ENCODE peak calls at places on chromosomes 5 and 9, in four cellular contexts. E is breast epithelium, B is neural crest cell, A is psoas muscle. L is an unnamed sample.

GRCh38 chr5:162209005-162209605 is 141.5 kb downstream of the GABRG2 start:
- DNase-seq in A (no peak), B (peak; percentile 64), E (no peak), L (no peak)

GRCh38 chr5:16082053-16082452 is 97.5 kb downstream of the MARCHF11 start:
- DNase-seq in B (no peak), E (no peak), A (no peak), L (no peak)

GRCh38 chr5:77627869-77628674 is 10.4 kb downstream of the OTP start:
- DNase-seq in E (no peak), A (no peak), B (no peak), L (no peak)

GRCh38 chr9:96157675-96158074 is 144.3 kb downstream of the HSD17B3 start:
- DNase-seq in A (no peak), E (no peak), B (no peak), L (no peak)

GRCh38 chr9:31347082-31347617 is 1037.3 kb upstream of the ACO1 start:
- DNase-seq in E (no peak), B (no peak), A (no peak), L (no peak)

GRCh38 chr5:38540348-38540747 is 16.1 kb downstream of the LIFR start:
- DNase-seq in A (peak; percentile 63), B (no peak), E (peak; percentile 43), L (no peak)

GRCh38 chr9:135468866-135469521 is 10.6 kb upstream of the PPP1R26 start:
- DNase-seq in A (no peak), E (no peak), B (no peak), L (no peak)

GRCh38 chr9:131589124-131589711 is 43.9 kb downstream of the PRRT1B start:
- DNase-seq in A (no peak), B (no peak), E (no peak), L (no peak)

GRCh38 chr9:114385412-114386181 is 2.2 kb downstream of the AKNA start:
- DNase-seq in E (peak; percentile 82), A (peak; percentile 71), B (no peak), L (peak; percentile 71)

GRCh38 chr5:9320652-9321051 is 225.2 kb downstream of the SEMA5A start:
- DNase-seq in A (no peak), B (no peak), E (no peak), L (no peak)

GRCh38 chr5:93791520-93791972 is 50.1 kb upstream of the POU5F2 start:
- DNase-seq in B (no peak), A (no peak), E (no peak), L (no peak)

GRCh38 chr9:98732801-98733200 is 24.1 kb upstream of the GABBR2 start:
- DNase-seq in B (no peak), A (no peak), E (no peak), L (no peak)

GRCh38 chr9:72586388-72587160 is 65.2 kb downstream of the TMC1 start:
- DNase-seq in A (no peak), E (no peak), B (no peak), L (no peak)

GRCh38 chr9:98900725-98901124 is 43.0 kb upstream of the COL15A1 start:
- DNase-seq in E (no peak), A (no peak), B (no peak), L (no peak)

GRCh38 chr9:2377135-2377534 is 244.5 kb upstream of the VLDLR start:
- DNase-seq in A (no peak), B (no peak), E (no peak), L (no peak)

GRCh38 chr5:76849767-76850291 is at the start of gene S100Z:
- DNase-seq in E (no peak), A (no peak), B (no peak), L (no peak)

GRCh38 chr5:154967419-154968024 is 26.6 kb downstream of the MRPL22 start:
- DNase-seq in A (no peak), E (no peak), B (no peak), L (no peak)

GRCh38 chr5:85049020-85049419 is 664.3 kb upstream of the EDIL3 start:
- DNase-seq in A (no peak), B (no peak), E (no peak), L (no peak)
- TF ChIP-seq CTCF in A (no peak), B (peak; percentile 61), E (no peak), L (no peak)

GRCh38 chr9:71249729-71250317 is 128.4 kb upstream of the TRPM3 start:
- DNase-seq in B (peak; percentile 14), A (no peak), E (no peak), L (no peak)
- TF ChIP-seq CTCF in B (peak; percentile 89), A (peak; percentile 64), E (peak; percentile 59), L (no peak)

DNA sequence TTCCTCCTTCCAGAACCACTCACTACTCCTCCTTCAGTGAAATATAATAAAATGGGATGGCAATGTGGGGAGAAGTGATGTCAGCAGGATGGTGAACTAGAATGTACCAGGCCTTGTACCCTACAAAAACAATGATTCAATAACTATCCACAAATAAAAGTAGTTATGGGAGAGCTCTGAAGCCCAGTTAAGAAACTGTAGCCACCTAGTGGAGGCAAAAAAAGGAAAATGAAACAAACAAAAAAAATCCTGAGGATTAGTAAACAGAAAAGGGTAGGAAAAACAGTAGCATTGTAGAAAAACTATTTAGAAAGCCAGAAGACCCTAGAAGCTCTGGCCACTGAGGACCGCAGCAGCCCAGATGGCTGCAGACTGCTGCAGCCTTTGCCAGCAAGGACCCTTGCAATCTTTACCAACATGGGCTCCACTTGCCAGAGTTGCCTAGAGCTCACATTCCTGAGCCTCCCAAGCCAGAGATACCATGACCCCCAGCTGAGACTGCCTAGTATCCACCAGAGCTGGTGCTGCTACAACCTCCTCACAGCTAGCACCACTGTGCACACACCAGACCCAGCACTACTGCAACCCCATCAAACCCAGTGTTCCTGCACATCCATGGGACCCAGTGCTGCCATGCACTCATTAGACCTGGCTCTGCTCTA is 259.7 kb upstream of the MSX2 start:
- DNase-seq in A (no peak), B (no peak), E (no peak), L (no peak)
- TF ChIP-seq CTCF in A (no peak), B (peak; percentile 54), E (peak; percentile 9), L (no peak)

DNA sequence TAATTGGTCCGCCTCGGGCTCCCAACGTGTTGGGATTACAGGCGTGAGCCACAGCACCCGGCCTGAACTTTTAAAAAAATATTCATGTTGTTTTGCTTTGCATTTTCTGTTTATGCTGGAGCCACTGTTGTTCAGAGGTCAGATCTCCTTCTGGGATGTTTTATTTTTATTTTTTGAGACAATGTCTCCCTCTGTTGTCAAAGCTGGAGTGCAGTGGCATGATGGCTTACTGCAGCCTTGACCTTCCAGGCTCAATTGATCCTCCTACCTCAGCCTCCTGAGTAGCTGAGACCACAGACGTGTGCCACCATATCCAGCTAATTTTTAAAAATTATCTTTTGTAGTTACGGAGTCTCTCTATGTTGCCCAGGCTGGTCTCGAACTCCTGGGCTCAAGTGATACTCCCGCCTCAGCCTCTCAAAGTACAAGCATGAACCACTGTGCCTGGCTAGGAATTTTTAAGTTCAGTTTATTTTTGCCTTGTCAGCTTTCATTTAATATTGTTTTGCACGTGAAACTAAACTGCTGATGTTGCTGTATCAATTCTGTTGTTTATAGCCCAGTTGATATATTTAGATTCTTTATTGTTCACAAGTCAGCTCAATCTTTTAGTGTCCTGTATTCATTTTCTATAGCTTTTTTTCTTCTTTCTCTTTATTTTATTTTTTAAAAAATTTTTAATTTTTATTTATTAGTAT is 13.7 kb downstream of the TMEFF1 start:
- DNase-seq in E (no peak), B (no peak), A (no peak), L (no peak)
- TF ChIP-seq CTCF in E (no peak), B (no peak), A (no peak), L (no peak)

DNA sequence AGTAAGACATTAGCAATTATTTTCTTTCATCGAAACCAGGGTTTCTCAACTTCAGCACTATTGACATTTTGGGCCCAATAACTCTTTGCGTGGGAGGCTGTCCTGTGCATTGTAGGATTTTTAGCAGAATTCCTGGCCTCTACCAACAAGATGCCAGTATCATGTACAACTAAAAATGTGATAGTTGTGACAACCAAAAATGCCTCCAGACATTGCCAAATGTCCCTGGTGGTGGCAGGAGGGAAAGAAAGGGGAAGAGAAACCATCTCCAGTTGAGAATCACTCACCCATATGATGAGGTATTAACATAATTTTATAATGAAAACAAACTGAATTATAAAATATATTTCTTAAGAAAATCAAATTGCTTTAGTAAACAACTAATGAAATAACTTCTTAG is 406.1 kb downstream of the RAB3C start:
- DNase-seq in A (no peak), B (no peak), E (no peak), L (no peak)
- TF ChIP-seq CTCF in A (peak; percentile 12), B (peak; percentile 31), E (no peak), L (no peak)

DNA sequence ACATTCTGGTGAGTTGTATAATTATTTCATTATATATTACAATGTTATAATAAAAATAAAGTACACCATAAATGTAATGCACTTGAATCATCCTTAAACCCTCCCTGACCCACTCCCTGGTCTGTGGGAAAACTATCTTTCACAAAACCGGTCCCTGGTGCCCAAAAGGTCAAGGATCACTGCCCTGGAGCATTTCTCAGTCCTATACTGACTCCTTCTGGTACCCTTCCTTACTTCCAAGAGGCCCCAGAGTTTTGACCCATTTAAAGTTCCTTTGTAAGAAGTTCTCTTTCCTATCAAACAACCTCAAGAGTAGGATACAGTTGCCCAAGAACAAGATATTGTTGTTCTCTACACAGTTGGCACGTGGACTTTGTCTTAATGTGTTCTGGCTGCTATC is 88.9 kb upstream of the TRPM3 start:
- DNase-seq in E (no peak), B (no peak), A (no peak), L (no peak)
- TF ChIP-seq CTCF in E (no peak), B (no peak), A (no peak), L (no peak)